ENCODE peak calls at places on chromosomes 5 and 9, in nine cellular contexts. One of them, this sample, is unnamed.

GRCh38 chr9:129586647-129587046 is 34.3 kb downstream of the C9orf50 start:
- DNase-seq in foreskin fibroblast: peak
- DNase-seq in cardiac fibroblast: peak
- DNase-seq in NCI-H524: peak
- DNase-seq in naive thymus-derived CD8-positive, alpha-beta T cell: no peak
- DNase-seq in upper lobe of right lung: no peak
- DNase-seq in mesothelial cell of epicardium: no peak
- DNase-seq in adrenal gland: no peak
- DNase-seq in tibial artery: no peak
- DNase-seq in this sample: no peak

GRCh38 chr9:137300607-137301085 is 1.4 kb downstream of the NRARP start:
- DNase-seq in foreskin fibroblast: no peak
- DNase-seq in cardiac fibroblast: peak
- DNase-seq in NCI-H524: peak
- DNase-seq in naive thymus-derived CD8-positive, alpha-beta T cell: no peak
- DNase-seq in upper lobe of right lung: no peak
- DNase-seq in mesothelial cell of epicardium: no peak
- DNase-seq in adrenal gland: no peak
- DNase-seq in tibial artery: no peak
- DNase-seq in this sample: peak

GRCh38 chr9:130846487-130847305 is 11.6 kb downstream of the ABL1 start:
- DNase-seq in foreskin fibroblast: peak
- DNase-seq in cardiac fibroblast: peak
- DNase-seq in NCI-H524: no peak
- DNase-seq in naive thymus-derived CD8-positive, alpha-beta T cell: no peak
- DNase-seq in upper lobe of right lung: no peak
- DNase-seq in mesothelial cell of epicardium: no peak
- DNase-seq in adrenal gland: peak
- DNase-seq in tibial artery: peak
- DNase-seq in this sample: no peak

GRCh38 chr9:18260527-18260926 is 213.4 kb upstream of the ADAMTSL1 start:
- DNase-seq in foreskin fibroblast: peak
- DNase-seq in cardiac fibroblast: peak
- DNase-seq in NCI-H524: no peak
- DNase-seq in naive thymus-derived CD8-positive, alpha-beta T cell: no peak
- DNase-seq in upper lobe of right lung: no peak
- DNase-seq in mesothelial cell of epicardium: no peak
- DNase-seq in adrenal gland: no peak
- DNase-seq in tibial artery: no peak
- DNase-seq in this sample: no peak

GRCh38 chr9:123434619-123435240 is 78.7 kb downstream of the CRB2 start:
- DNase-seq in foreskin fibroblast: no peak
- DNase-seq in cardiac fibroblast: no peak
- DNase-seq in NCI-H524: peak
- DNase-seq in naive thymus-derived CD8-positive, alpha-beta T cell: no peak
- DNase-seq in upper lobe of right lung: peak
- DNase-seq in mesothelial cell of epicardium: no peak
- DNase-seq in adrenal gland: no peak
- DNase-seq in tibial artery: no peak
- DNase-seq in this sample: no peak

GRCh38 chr5:65818592-65818991 is 96.6 kb downstream of the NLN start:
- DNase-seq in foreskin fibroblast: no peak
- DNase-seq in cardiac fibroblast: no peak
- DNase-seq in NCI-H524: no peak
- DNase-seq in naive thymus-derived CD8-positive, alpha-beta T cell: no peak
- DNase-seq in upper lobe of right lung: no peak
- DNase-seq in mesothelial cell of epicardium: no peak
- DNase-seq in adrenal gland: no peak
- DNase-seq in tibial artery: no peak
- DNase-seq in this sample: no peak

GRCh38 chr9:70609542-70610286 is 195.3 kb upstream of the KLF9 start:
- DNase-seq in foreskin fibroblast: peak
- DNase-seq in cardiac fibroblast: peak
- DNase-seq in NCI-H524: no peak
- DNase-seq in naive thymus-derived CD8-positive, alpha-beta T cell: no peak
- DNase-seq in upper lobe of right lung: no peak
- DNase-seq in mesothelial cell of epicardium: no peak
- DNase-seq in adrenal gland: peak
- DNase-seq in tibial artery: no peak
- DNase-seq in this sample: peak

GRCh38 chr9:131468031-131468430 is 34.7 kb upstream of the POMT1 start:
- DNase-seq in foreskin fibroblast: no peak
- DNase-seq in cardiac fibroblast: no peak
- DNase-seq in NCI-H524: no peak
- DNase-seq in naive thymus-derived CD8-positive, alpha-beta T cell: no peak
- DNase-seq in upper lobe of right lung: peak
- DNase-seq in mesothelial cell of epicardium: no peak
- DNase-seq in adrenal gland: no peak
- DNase-seq in tibial artery: peak
- DNase-seq in this sample: peak

GRCh38 chr9:89890326-89890980 is 285.6 kb downstream of the GADD45G start:
- DNase-seq in foreskin fibroblast: no peak
- DNase-seq in cardiac fibroblast: no peak
- DNase-seq in NCI-H524: no peak
- DNase-seq in naive thymus-derived CD8-positive, alpha-beta T cell: no peak
- DNase-seq in upper lobe of right lung: no peak
- DNase-seq in mesothelial cell of epicardium: peak
- DNase-seq in adrenal gland: no peak
- DNase-seq in tibial artery: no peak
- DNase-seq in this sample: no peak

GRCh38 chr5:120306331-120306730 is 157.8 kb upstream of the PRR16 start:
- DNase-seq in foreskin fibroblast: no peak
- DNase-seq in cardiac fibroblast: no peak
- DNase-seq in NCI-H524: no peak
- DNase-seq in naive thymus-derived CD8-positive, alpha-beta T cell: no peak
- DNase-seq in upper lobe of right lung: no peak
- DNase-seq in mesothelial cell of epicardium: no peak
- DNase-seq in adrenal gland: no peak
- DNase-seq in tibial artery: no peak
- DNase-seq in this sample: no peak

GRCh38 chr9:112853882-112854585 is 36.6 kb downstream of the SLC46A2 start:
- DNase-seq in foreskin fibroblast: no peak
- DNase-seq in cardiac fibroblast: no peak
- DNase-seq in NCI-H524: no peak
- DNase-seq in naive thymus-derived CD8-positive, alpha-beta T cell: no peak
- DNase-seq in upper lobe of right lung: no peak
- DNase-seq in mesothelial cell of epicardium: no peak
- DNase-seq in adrenal gland: no peak
- DNase-seq in tibial artery: peak
- DNase-seq in this sample: no peak

GRCh38 chr5:33788922-33789321 is 102.9 kb downstream of the ADAMTS12 start:
- DNase-seq in foreskin fibroblast: peak
- DNase-seq in cardiac fibroblast: peak
- DNase-seq in NCI-H524: no peak
- DNase-seq in naive thymus-derived CD8-positive, alpha-beta T cell: no peak
- DNase-seq in upper lobe of right lung: no peak
- DNase-seq in mesothelial cell of epicardium: no peak
- DNase-seq in adrenal gland: no peak
- DNase-seq in tibial artery: no peak
- DNase-seq in this sample: no peak

GRCh38 chr5:121503111-121503840 is 348.4 kb upstream of the FTMT start:
- DNase-seq in foreskin fibroblast: peak
- DNase-seq in cardiac fibroblast: peak
- DNase-seq in NCI-H524: peak
- DNase-seq in naive thymus-derived CD8-positive, alpha-beta T cell: no peak
- DNase-seq in upper lobe of right lung: no peak
- DNase-seq in mesothelial cell of epicardium: peak
- DNase-seq in adrenal gland: peak
- DNase-seq in tibial artery: no peak
- DNase-seq in this sample: peak

GRCh38 chr9:126932871-126933321 is 18.3 kb downstream of the RALGPS1 start:
- DNase-seq in foreskin fibroblast: no peak
- DNase-seq in cardiac fibroblast: no peak
- DNase-seq in NCI-H524: no peak
- DNase-seq in naive thymus-derived CD8-positive, alpha-beta T cell: no peak
- DNase-seq in upper lobe of right lung: no peak
- DNase-seq in mesothelial cell of epicardium: no peak
- DNase-seq in adrenal gland: no peak
- DNase-seq in tibial artery: no peak
- DNase-seq in this sample: no peak

This sample was measured in lower leg skin.